ENCODE peak calls at places on chromosomes 2 and 18, in six cellular contexts. O is K562; L is hepatic stellate cell; T is T-helper 2 cell; F is SW 1271; Y is stimulated activated CD4-positive, alpha-beta T cell treated with anti-CD3 and anti-CD28 coated beads, Interleukin-15, amount 100 ng/mL, for 1 hour. U is an unnamed sample.

GRCh38 chr18:43877922-43878321 is 600.6 kb upstream of the SYT4 start:
- DNase-seq in T (no peak), F (no peak), O (no peak), L (no peak), Y (no peak), U (no peak)

GRCh38 chr18:31666055-31666454 is 18.3 kb downstream of the B4GALT6 start:
- DNase-seq in F (no peak), T (no peak), L (no peak), O (no peak), Y (no peak), U (no peak)

GRCh38 chr2:43010428-43011141 is 215.8 kb downstream of the ZFP36L2 start:
- DNase-seq in Y (no peak), O (no peak), T (no peak), L (no peak), F (no peak), U (no peak)

GRCh38 chr2:112194480-112194879 is 56.3 kb downstream of the FBLN7 start:
- DNase-seq in O (no peak), L (no peak), Y (no peak), F (no peak), T (no peak), U (no peak)

GRCh38 chr2:17620280-17620679 is 79.8 kb downstream of the VSNL1 start:
- DNase-seq in Y (no peak), O (no peak), L (no peak), T (no peak), F (no peak), U (no peak)

GRCh38 chr2:226440119-226440917 is 359.3 kb downstream of the IRS1 start:
- DNase-seq in Y (no peak), L (no peak), O (no peak), F (no peak), T (no peak), U (no peak)

GRCh38 chr2:181977661-181978350 is 7.8 kb upstream of the PPP1R1C start:
- DNase-seq in L (no peak), F (no peak), O (no peak), T (no peak), Y (no peak), U (no peak)

GRCh38 chr2:14756122-14756541 is 123.6 kb downstream of the LRATD1 start:
- DNase-seq in L (no peak), Y (no peak), O (no peak), F (no peak), T (no peak), U (no peak)

GRCh38 chr2:236985940-236986339 is 99.7 kb upstream of the COPS8 start:
- DNase-seq in Y (no peak), L (no peak), F (no peak), O (no peak), T (no peak), U (no peak)

GRCh38 chr2:19838616-19839015 is 63.2 kb downstream of the TTC32 start:
- DNase-seq in O (no peak), L (no peak), T (no peak), F (no peak), Y (no peak), U (no peak)

GRCh38 chr18:37457754-37458153 is 107.8 kb downstream of the CELF4 start:
- DNase-seq in Y (no peak), L (no peak), F (no peak), O (no peak), T (no peak), U (no peak)

GRCh38 chr2:70697603-70698383 is 70.2 kb downstream of the ADD2 start:
- DNase-seq in T (no peak), O (no peak), Y (no peak), L (no peak), F (no peak), U (no peak)

GRCh38 chr2:191691016-191691725 is 13.2 kb downstream of the NABP1 start:
- DNase-seq in T (no peak), Y (no peak), F (peak; percentile 79), L (peak; percentile 54), O (peak; percentile 57), U (no peak)